ENCODE peak calls at places on chromosomes 6 and 20, in five cellular contexts. E, M, C, T and F are unnamed samples.

GRCh38 chr6:3612341-3613041 is 139.0 kb downstream of the PXDC1 start:
- DNase-seq in E (no peak), M (peak), C (no peak), T (no peak), F (no peak)

GRCh38 chr6:134666174-134666573 is 283.7 kb downstream of the ALDH8A1 start:
- DNase-seq in E (no peak), M (no peak), C (no peak), T (no peak), F (no peak)

GRCh38 chr6:3325210-3325609 is 66.5 kb downstream of the PSMG4 start:
- DNase-seq in E (peak), M (no peak), C (no peak), T (no peak), F (no peak)

GRCh38 chr20:37841991-37842390 is 60.9 kb upstream of the VSTM2L start:
- DNase-seq in E (no peak), M (no peak), C (no peak), T (no peak), F (no peak)

GRCh38 chr6:3218266-3218665 is 9.2 kb downstream of the TUBB2B start:
- DNase-seq in E (no peak), M (no peak), C (no peak), T (no peak), F (no peak)

GRCh38 chr6:169240591-169241390 is 12.9 kb downstream of the THBS2 start:
- DNase-seq in E (no peak), M (no peak), C (no peak), T (no peak), F (no peak)

GRCh38 chr6:157625764-157626163 is 197.3 kb upstream of the SNX9 start:
- DNase-seq in E (no peak), M (no peak), C (no peak), T (no peak), F (no peak)

GRCh38 chr20:51422912-51423667 is 119.4 kb downstream of the NFATC2 start:
- DNase-seq in E (no peak), M (no peak), C (no peak), T (no peak), F (no peak)

GRCh38 chr20:45469336-45470261 is at the start of gene WFDC2:
- DNase-seq in E (no peak), M (no peak), C (no peak), T (no peak), F (peak)

GRCh38 chr6:10458287-10458686 is 43.4 kb upstream of the TFAP2A start:
- DNase-seq in E (no peak), M (no peak), C (no peak), T (no peak), F (no peak)

GRCh38 chr20:41575412-41575811 is 42.8 kb downstream of the CHD6 start:
- DNase-seq in E (no peak), M (no peak), C (no peak), T (no peak), F (no peak)
- H3K27ac ChIP-seq in E (no peak), M (no peak), C (no peak), T (no peak), F (no peak)

GRCh38 chr20:38970302-38970701 is 8.2 kb downstream of the DHX35 start:
- DNase-seq in E (no peak), M (no peak), C (no peak), T (no peak), F (no peak)
- H3K27ac ChIP-seq in E (no peak), M (no peak), C (no peak), T (no peak), F (no peak)

GRCh38 chr6:112800916-112801315 is 453.8 kb downstream of the RFPL4B start:
- DNase-seq in E (no peak), M (no peak), C (no peak), T (no peak), F (no peak)
- H3K27ac ChIP-seq in E (no peak), M (no peak), C (no peak), T (no peak), F (no peak)

GRCh38 chr6:109050447-109051102 is 44.1 kb downstream of the SESN1 start:
- DNase-seq in E (no peak), M (no peak), C (no peak), T (no peak), F (no peak)

GRCh38 chr6:109051301-109051700 is 43.3 kb downstream of the SESN1 start:
- DNase-seq in E (no peak), M (no peak), C (no peak), T (no peak), F (no peak)

GRCh38 chr6:109048176-109048575 is 46.5 kb downstream of the SESN1 start:
- DNase-seq in E (no peak), M (no peak), C (no peak), T (no peak), F (no peak)

GRCh38 chr6:109048670-109049415 is 45.8 kb downstream of the SESN1 start:
- DNase-seq in E (no peak), M (no peak), C (no peak), T (no peak), F (no peak)

DNA sequence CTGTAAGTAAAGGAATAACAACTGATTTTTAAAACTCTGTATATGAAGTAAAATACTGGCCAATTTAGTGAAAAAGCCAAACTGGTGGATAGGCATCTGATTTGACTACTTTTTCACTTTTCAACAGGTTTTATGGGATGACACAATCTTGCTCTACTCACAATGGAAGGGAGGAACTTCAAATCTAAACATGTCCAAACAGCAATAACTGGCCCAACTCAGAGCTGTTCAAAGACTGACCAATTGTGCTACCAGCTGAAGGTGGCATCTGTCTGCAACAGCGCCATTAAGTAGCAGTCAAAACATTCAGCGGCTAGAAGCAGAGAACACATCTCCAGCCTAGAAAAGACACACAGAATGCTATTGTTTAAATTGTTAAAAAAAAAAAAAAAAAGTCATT is 44.6 kb downstream of the SESN1 start:
- DNase-seq in E (no peak), M (no peak), C (no peak), T (no peak), F (no peak)
- H3K27ac ChIP-seq in E (no peak), M (no peak), C (no peak), T (no peak), F (no peak)